ENCODE peak calls at places on chromosome 9, in six cellular contexts. Z is right lobe of liver, E is HCT116, C is fibroblast of lung, G is tibial nerve, A is spleen. M is an unnamed sample. For H3K4me1, the result is how much of the 10 kb centered on the place peaks cover.

GRCh38 chr9:127520941-127521918 is 69.9 kb downstream of the LRSAM1 start:
- DNase-seq in Z (peak), E (no peak), C (peak), G (no peak), A (no peak), M (no peak)

GRCh38 chr9:112380102-112380581 is at the start of gene HSDL2:
- DNase-seq in Z (no peak), E (no peak), C (peak), G (peak), A (no peak), M (peak)

GRCh38 chr9:135776893-135777622 is 75.1 kb downstream of the KCNT1 start:
- DNase-seq in Z (no peak), E (no peak), C (no peak), G (no peak), A (no peak), M (no peak)

GRCh38 chr9:104068546-104068945 is 25.6 kb upstream of the SMC2 start:
- DNase-seq in Z (no peak), E (no peak), C (peak), G (no peak), A (no peak), M (no peak)

GRCh38 chr9:105173836-105174235 is 70.6 kb upstream of the SLC44A1 start:
- DNase-seq in Z (no peak), E (no peak), C (no peak), G (no peak), A (no peak), M (no peak)

GRCh38 chr9:106421772-106422171 is 441.2 kb upstream of the ZNF462 start:
- DNase-seq in Z (no peak), E (no peak), C (no peak), G (no peak), A (no peak), M (no peak)

GRCh38 chr9:114364123-114364522 is 23.7 kb downstream of the AKNA start:
- DNase-seq in Z (no peak), E (no peak), C (peak), G (no peak), A (no peak), M (no peak)

GRCh38 chr9:77726289-77726688 is 78.2 kb upstream of the GNA14 start:
- DNase-seq in Z (no peak), E (no peak), C (no peak), G (no peak), A (no peak), M (no peak)

GRCh38 chr9:6598249-6598725 is 47.2 kb downstream of the GLDC start:
- DNase-seq in Z (no peak), E (no peak), C (peak), G (no peak), A (no peak), M (no peak)

GRCh38 chr9:20599195-20599594 is 23.1 kb downstream of the MLLT3 start:
- DNase-seq in Z (no peak), E (no peak), C (peak), G (no peak), A (no peak), M (no peak)

GRCh38 chr9:97543568-97543967 is 42.1 kb downstream of the TMOD1 start:
- DNase-seq in Z (no peak), E (peak), C (no peak), G (no peak), A (no peak), M (no peak)

GRCh38 chr9:130143974-130144373 is 28.2 kb upstream of the NCS1 start:
- DNase-seq in Z (no peak), E (no peak), C (peak), G (no peak), A (no peak), M (no peak)

GRCh38 chr9:82882133-82882532 is 180.8 kb downstream of the RASEF start:
- DNase-seq in Z (no peak), E (no peak), C (no peak), G (no peak), A (no peak), M (no peak)

GRCh38 chr9:684055-684949 is 157.2 kb upstream of the DMRT1 start:
- DNase-seq in Z (no peak), E (no peak), C (peak), G (no peak), A (no peak), M (no peak)

GRCh38 chr9:129109504-129109903 is 1.1 kb downstream of the CRAT start:
- DNase-seq in Z (no peak), E (no peak), C (peak), G (peak), A (no peak), M (no peak)

GRCh38 chr9:91408475-91408874 is 15.2 kb downstream of the NFIL3 start:
- DNase-seq in Z (no peak), E (no peak), C (no peak), G (no peak), A (no peak), M (no peak)

GRCh38 chr9:95087659-95088242 is 229.8 kb downstream of the FANCC start:
- DNase-seq in Z (peak), E (no peak), C (no peak), G (no peak), A (peak), M (no peak)

GRCh38 chr9:128747233-128747632 is 23.3 kb upstream of the ZDHHC12 start:
- DNase-seq in Z (no peak), E (no peak), C (no peak), G (no peak), A (no peak), M (no peak)

GRCh38 chr9:2427016-2427891 is 194.3 kb upstream of the VLDLR start:
- DNase-seq in Z (peak), E (no peak), C (no peak), G (no peak), A (no peak), M (peak)

GRCh38 chr9:114845373-114845772 is 39.5 kb upstream of the TNFSF15 start:
- DNase-seq in Z (no peak), E (no peak), C (no peak), G (no peak), A (no peak), M (no peak)

GRCh38 chr9:110555971-110556370 is 23.6 kb downstream of the SVEP1 start:
- DNase-seq in Z (no peak), E (no peak), C (peak), G (peak), A (no peak), M (no peak)

GRCh38 chr9:130368631-130369103 is 76.1 kb upstream of the ASS1 start:
- DNase-seq in Z (no peak), E (no peak), C (no peak), G (no peak), A (no peak), M (no peak)

GRCh38 chr9:81650836-81651545 is 38.4 kb downstream of the TLE1 start:
- DNase-seq in Z (no peak), E (no peak), C (no peak), G (no peak), A (no peak), M (no peak)

GRCh38 chr9:87338075-87338989 is 159.3 kb upstream of the DAPK1 start:
- DNase-seq in Z (no peak), E (no peak), C (no peak), G (no peak), A (no peak), M (no peak)

GRCh38 chr9:97900738-97901565 is 21.3 kb downstream of the TRMO start:
- DNase-seq in Z (no peak), E (peak), C (peak), G (no peak), A (no peak), M (no peak)

GRCh38 chr9:38687389-38687842 is 32.5 kb downstream of the FAM240B start:
- DNase-seq in Z (peak), E (peak), C (no peak), G (no peak), A (peak), M (peak)

GRCh38 chr9:16221822-16222547 is 648.5 kb downstream of the BNC2 start:
- DNase-seq in Z (no peak), E (no peak), C (peak), G (no peak), A (no peak), M (no peak)

GRCh38 chr9:127907867-127908659 is 8.7 kb upstream of the ST6GALNAC6 start:
- DNase-seq in Z (no peak), E (no peak), C (no peak), G (no peak), A (peak), M (no peak)

GRCh38 chr9:5122542-5122941 is 62.9 kb downstream of the INSL6 start:
- DNase-seq in Z (no peak), E (no peak), C (no peak), G (no peak), A (no peak), M (no peak)

GRCh38 chr9:81535542-81536241 is 153.7 kb downstream of the TLE1 start:
- DNase-seq in Z (no peak), E (no peak), C (peak), G (no peak), A (no peak), M (no peak)

GRCh38 chr9:97786341-97786740 is 66.7 kb upstream of the FOXE1 start:
- DNase-seq in Z (no peak), E (peak), C (peak), G (no peak), A (no peak), M (no peak)

GRCh38 chr9:113376634-113377531 is at the start of gene HDHD3:
- DNase-seq in Z (peak), E (peak), C (peak), G (peak), A (peak), M (peak)

GRCh38 chr9:33135086-33135958 is 31.8 kb downstream of the B4GALT1 start:
- DNase-seq in Z (no peak), E (no peak), C (peak), G (peak), A (peak), M (peak)
- H3K4me1 ChIP-seq in Z (under half), E (under half), C (under half), G (under half), A (half or more), M (under half)

GRCh38 chr9:93501406-93501805 is 48.0 kb upstream of the FAM120AOS start:
- DNase-seq in Z (no peak), E (no peak), C (peak), G (no peak), A (no peak), M (no peak)

GRCh38 chr9:93503381-93503780 is 50.0 kb upstream of the FAM120AOS start:
- DNase-seq in Z (no peak), E (no peak), C (no peak), G (no peak), A (no peak), M (no peak)

GRCh38 chr9:93496285-93496684 is 42.9 kb upstream of the FAM120AOS start:
- DNase-seq in Z (no peak), E (no peak), C (no peak), G (no peak), A (no peak), M (no peak)

GRCh38 chr9:93505518-93506123 is 52.2 kb upstream of the FAM120AOS start:
- DNase-seq in Z (no peak), E (no peak), C (no peak), G (no peak), A (no peak), M (no peak)

GRCh38 chr9:93500571-93501298 is 47.4 kb upstream of the FAM120AOS start:
- DNase-seq in Z (no peak), E (no peak), C (no peak), G (no peak), A (no peak), M (no peak)
- H3K4me3 ChIP-seq in Z (peak), E (no peak), C (peak), G (peak), A (peak), M (no peak)

DNA sequence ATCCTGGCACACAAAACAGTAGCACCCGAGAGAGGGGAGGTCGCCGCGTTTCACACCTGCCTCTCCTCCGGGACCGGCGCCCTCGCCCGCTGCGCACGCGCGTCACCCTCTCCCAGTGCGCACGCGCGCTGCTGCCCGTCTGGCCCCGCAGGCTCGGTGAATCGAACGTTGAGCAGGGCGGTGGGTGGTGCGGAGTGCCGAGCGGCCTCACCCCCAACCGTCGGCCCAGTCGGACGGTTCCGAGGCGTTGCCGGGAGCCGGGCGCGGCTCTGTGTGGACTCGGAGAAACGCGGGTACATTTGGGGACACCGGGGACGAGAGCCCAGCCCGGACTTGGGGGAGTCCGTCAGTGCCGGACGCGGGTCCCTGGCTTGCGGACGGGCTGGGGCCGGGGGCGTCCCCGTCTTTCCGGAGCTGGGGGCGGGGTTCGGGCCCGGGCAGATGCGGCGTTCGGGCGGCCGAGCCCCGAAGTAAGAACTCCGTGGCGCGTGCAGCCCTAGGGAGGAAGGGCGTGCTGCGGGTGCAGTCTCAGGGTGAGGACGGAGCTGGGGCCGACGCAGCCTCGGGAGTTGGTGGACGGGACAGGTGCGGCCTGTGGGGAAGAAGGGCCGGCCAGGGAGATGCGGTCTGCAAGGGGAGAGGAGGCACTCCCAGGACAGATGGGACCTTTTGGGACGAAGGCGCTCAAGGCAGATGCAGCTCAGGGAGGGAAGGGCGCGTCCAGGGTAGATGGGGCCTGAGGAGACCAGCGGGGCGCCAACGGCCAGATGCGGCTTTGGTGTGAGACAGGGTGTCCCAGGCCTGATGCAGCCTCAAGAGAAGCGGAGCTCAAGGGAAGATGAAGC is at the start of gene POMT1:
- DNase-seq in Z (peak), E (peak), C (peak), G (peak), A (peak), M (peak)
- H3K27ac ChIP-seq in Z (peak), E (peak), C (peak), G (peak), A (peak), M (peak)

DNA sequence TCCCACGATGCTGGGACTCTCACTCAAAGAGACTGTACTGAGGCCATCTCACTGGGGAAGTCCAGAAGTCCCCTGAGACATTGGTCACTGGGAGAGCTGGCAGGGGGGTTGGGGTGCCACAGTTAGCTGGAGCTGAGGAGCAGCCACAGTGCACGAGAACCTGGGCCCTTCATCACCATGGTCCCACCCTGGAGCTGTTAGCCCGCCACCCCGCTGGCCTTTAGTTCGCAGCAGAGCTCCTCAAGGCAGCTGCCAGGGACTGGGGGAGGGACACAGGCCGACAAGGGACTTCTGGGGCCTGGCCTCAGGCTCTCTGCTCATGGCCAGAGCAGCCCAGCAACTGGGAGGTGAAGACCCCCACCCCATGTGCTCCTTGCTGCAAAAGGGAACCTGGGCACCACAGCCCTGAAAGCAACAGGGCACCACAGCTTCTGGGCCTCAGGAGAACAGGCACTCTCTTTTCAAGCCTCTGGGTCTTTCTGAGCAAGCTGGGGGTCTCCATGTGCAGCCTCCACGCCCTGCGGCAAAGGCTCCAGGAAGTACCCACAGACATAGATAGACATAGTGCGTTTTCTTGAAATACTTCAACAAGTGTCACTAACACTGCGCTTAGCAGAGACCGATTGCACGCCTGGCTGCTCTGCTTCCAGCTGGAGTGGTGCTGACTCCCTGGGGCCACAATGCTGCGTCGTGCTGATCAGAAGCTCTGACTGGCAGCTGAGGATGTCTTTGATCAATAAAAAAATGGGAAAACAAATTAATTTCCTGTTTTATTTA is 46.0 kb downstream of the VAV2 start:
- DNase-seq in Z (peak), E (no peak), C (no peak), G (no peak), A (peak), M (no peak)
- H3K4me1 ChIP-seq in Z (under half), E (under half), C (under half), G (under half), A (under half), M (under half)

DNA sequence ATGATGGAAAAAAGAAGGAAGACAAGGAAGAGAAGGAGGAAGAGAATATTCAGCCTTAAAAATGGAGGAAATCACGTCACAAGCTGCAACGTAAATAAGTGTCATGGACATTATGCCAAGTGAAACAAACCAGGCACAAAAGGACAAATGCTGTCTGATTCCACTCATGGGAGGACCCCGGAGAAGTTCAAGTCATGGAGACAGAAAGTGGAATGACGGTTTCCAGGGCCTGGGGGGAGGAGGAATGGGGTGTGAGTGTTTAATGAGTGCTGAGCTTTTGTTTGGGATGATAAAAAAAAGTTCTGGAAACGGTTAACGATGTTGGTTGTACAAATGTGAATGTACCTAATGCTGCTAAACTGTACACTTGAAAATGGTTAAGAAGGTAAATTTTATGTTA is 439.5 kb downstream of the GADD45G start:
- DNase-seq in Z (no peak), E (no peak), C (no peak), G (no peak), A (no peak), M (no peak)
- H3K4me3 ChIP-seq in Z (no peak), E (no peak), C (no peak), G (no peak), A (no peak), M (no peak)

GRCh38 chr9:124054671-124055212 is 43.2 kb downstream of the LHX2 start:
- DNase-seq in Z (no peak), E (no peak), C (peak), G (no peak), A (no peak), M (no peak)
- H3K27ac ChIP-seq in Z (no peak), E (no peak), C (no peak), G (no peak), A (no peak), M (no peak)

DNA sequence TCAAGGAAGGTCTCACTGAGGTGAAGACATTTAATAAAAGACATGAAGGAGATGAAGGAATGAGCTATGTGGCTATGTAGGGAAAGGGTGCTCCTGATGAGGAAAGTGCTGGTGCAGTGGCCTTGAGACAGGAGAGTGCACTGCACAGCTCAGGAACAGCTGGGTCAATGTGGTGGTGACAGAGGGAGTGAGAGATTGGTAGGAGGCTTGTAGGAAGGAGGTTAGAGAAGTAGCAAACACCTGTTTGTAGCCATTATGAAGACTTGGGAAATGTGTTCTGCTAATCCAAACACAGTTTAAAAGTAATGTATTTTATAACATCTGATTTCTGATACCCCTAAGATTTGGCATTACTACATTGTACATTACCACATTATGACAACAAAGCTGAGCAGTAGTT is 115.1 kb upstream of the MTAP start:
- DNase-seq in Z (no peak), E (no peak), C (no peak), G (no peak), A (no peak), M (no peak)
- H3K4me1 ChIP-seq in Z (under half), E (half or more), C (under half), G (under half), A (under half), M (under half)

GRCh38 chr9:35073276-35073607 is 817 bp upstream of the VCP start:
- DNase-seq in Z (no peak), E (no peak), C (no peak), G (no peak), A (no peak), M (no peak)
- H3K4me3 ChIP-seq in Z (peak), E (peak), C (no peak), G (no peak), A (no peak), M (peak)

DNA sequence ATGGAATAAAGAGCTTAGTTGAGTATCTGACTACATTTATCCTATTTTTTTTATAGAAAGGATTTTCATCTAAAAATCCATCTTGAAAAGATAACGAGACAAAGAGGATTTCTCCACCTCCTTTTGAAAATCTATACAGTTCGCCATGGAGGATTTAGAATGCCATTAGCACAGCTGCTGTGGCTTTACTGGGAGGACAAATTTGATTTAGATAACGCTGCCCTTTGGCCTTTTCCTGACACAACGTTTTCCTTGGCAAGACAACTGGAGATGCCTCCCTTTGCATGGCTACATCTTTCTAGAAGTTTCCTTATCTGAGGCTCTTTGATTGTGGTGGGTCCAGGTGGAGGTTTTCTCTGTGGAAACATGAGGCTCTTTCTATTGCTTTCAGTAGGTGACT is 146.7 kb upstream of the KLF9 start:
- DNase-seq in Z (no peak), E (no peak), C (peak), G (no peak), A (no peak), M (no peak)
- H3K27ac ChIP-seq in Z (no peak), E (no peak), C (no peak), G (peak), A (peak), M (peak)

M was measured in left lung.